ENCODE peak calls at places on chromosomes 3 and 15, in five cellular contexts. F, A, B, L and K are unnamed samples.
A peak's percentile ranks its signal among the peaks of the same experiment; 100 is the strongest.

GRCh38 chr3:165640970-165641369 is 196.3 kb downstream of the BCHE start:
- DNase-seq in F (no peak), A (no peak), B (no peak), L (no peak), K (no peak)

GRCh38 chr15:63890617-63891016 is 56.9 kb upstream of the HERC1 start:
- DNase-seq in F (no peak), A (no peak), B (no peak), L (no peak), K (no peak)

GRCh38 chr15:44694416-44694815 is 16.7 kb downstream of the PATL2 start:
- DNase-seq in F (no peak), A (no peak), B (no peak), L (no peak), K (no peak)

GRCh38 chr15:25930931-25931330 is 67.8 kb upstream of the ATP10A start:
- DNase-seq in F (no peak), A (no peak), B (no peak), L (no peak), K (no peak)

GRCh38 chr3:165383381-165383780 is 187.2 kb upstream of the SLITRK3 start:
- DNase-seq in F (no peak), A (no peak), B (no peak), L (no peak), K (no peak)

GRCh38 chr3:147807773-147808172 is 398.6 kb downstream of the ZIC1 start:
- DNase-seq in F (no peak), A (no peak), B (no peak), L (no peak), K (no peak)

GRCh38 chr3:13073976-13074375 is 747 bp upstream of the IQSEC1 start:
- DNase-seq in F (no peak), A (no peak), B (no peak), L (no peak), K (no peak)

GRCh38 chr15:40716165-40716564 is 21.2 kb downstream of the RAD51 start:
- DNase-seq in F (no peak), A (no peak), B (no peak), L (no peak), K (no peak)

GRCh38 chr3:14152233-14152962 is 26.0 kb downstream of the XPC start:
- DNase-seq in F (no peak), A (no peak), B (no peak), L (no peak), K (no peak)

GRCh38 chr3:195175076-195175475 is 95.9 kb downstream of the XXYLT1 start:
- DNase-seq in F (no peak), A (no peak), B (no peak), L (no peak), K (no peak)

GRCh38 chr15:29319823-29320222 is 50.2 kb upstream of the NSMCE3 start:
- DNase-seq in F (no peak), A (no peak), B (no peak), L (no peak), K (no peak)

GRCh38 chr3:64612082-64612860 is 75.5 kb downstream of the ADAMTS9 start:
- DNase-seq in F (peak; percentile 75), A (peak; percentile 51), B (no peak), L (no peak), K (no peak)

GRCh38 chr15:72782993-72783562 is 480 bp downstream of the ADPGK start:
- DNase-seq in F (no peak), A (no peak), B (no peak), L (no peak), K (no peak)

GRCh38 chr15:100123611-100124010 is 218.2 kb downstream of the ADAMTS17 start:
- DNase-seq in F (peak; percentile 55), A (no peak), B (no peak), L (no peak), K (no peak)

GRCh38 chr3:42970976-42971772 is 7.9 kb upstream of the GASK1A start:
- DNase-seq in F (no peak), A (no peak), B (no peak), L (no peak), K (no peak)

GRCh38 chr3:72223628-72224027 is 438.7 kb upstream of the PROK2 start:
- DNase-seq in F (no peak), A (no peak), B (no peak), L (no peak), K (no peak)

GRCh38 chr15:92880796-92881569 is 19.1 kb upstream of the CHD2 start:
- DNase-seq in F (no peak), A (no peak), B (no peak), L (no peak), K (no peak)

GRCh38 chr3:134334231-134334900 is 39.9 kb downstream of the AMOTL2 start:
- DNase-seq in F (peak; percentile 85), A (peak; percentile 74), B (no peak), L (no peak), K (no peak)

GRCh38 chr15:91953432-91953831 is 99.9 kb downstream of the SLCO3A1 start:
- DNase-seq in F (no peak), A (no peak), B (no peak), L (no peak), K (no peak)

GRCh38 chr3:122572940-122573412 is 4.5 kb upstream of the PARP15 start:
- DNase-seq in F (no peak), A (peak; percentile 3), B (no peak), L (no peak), K (no peak)

GRCh38 chr3:42693530-42693930 is 8.2 kb downstream of the KLHL40 start:
- DNase-seq in F (no peak), A (no peak), B (no peak), L (no peak), K (no peak)

GRCh38 chr3:171245796-171246453 is 214.3 kb downstream of the TNIK start:
- DNase-seq in F (no peak), A (no peak), B (no peak), L (no peak), K (no peak)

GRCh38 chr3:98612587-98612986 is 19.2 kb upstream of the CPOX start:
- DNase-seq in F (no peak), A (no peak), B (no peak), L (no peak), K (no peak)

GRCh38 chr3:158104346-158105020 is 1.7 kb downstream of the SHOX2 start:
- DNase-seq in F (no peak), A (no peak), B (no peak), L (no peak), K (no peak)

GRCh38 chr3:127822836-127823589 is 698 bp upstream of the MGLL start:
- DNase-seq in F (peak; percentile 84), A (no peak), B (peak; percentile 22), L (no peak), K (no peak)

GRCh38 chr15:90618330-90619136 is 88.8 kb downstream of the CRTC3 start:
- DNase-seq in F (no peak), A (no peak), B (no peak), L (no peak), K (no peak)

GRCh38 chr3:181363231-181363630 is 348.5 kb upstream of the SOX2 start:
- DNase-seq in F (no peak), A (no peak), B (no peak), L (no peak), K (no peak)

GRCh38 chr3:186150234-186150830 is 41.4 kb upstream of the ETV5 start:
- DNase-seq in F (peak; percentile 14), A (no peak), B (no peak), L (no peak), K (no peak)

GRCh38 chr15:33729648-33730047 is 238.6 kb upstream of the CHRM5 start:
- DNase-seq in F (no peak), A (no peak), B (no peak), L (peak; percentile 6), K (no peak)

GRCh38 chr3:29186982-29187718 is 93.7 kb upstream of the RBMS3 start:
- DNase-seq in F (no peak), A (peak; percentile 96), B (no peak), L (peak; percentile 51), K (no peak)

GRCh38 chr3:1087066-1087555 is 5.7 kb upstream of the CNTN6 start:
- DNase-seq in F (no peak), A (peak; percentile 95), B (no peak), L (no peak), K (no peak)

GRCh38 chr3:116474356-116475200 is 29.3 kb upstream of the LSAMP start:
- DNase-seq in F (no peak), A (peak; percentile 59), B (no peak), L (no peak), K (no peak)

GRCh38 chr3:164620423-164620822 is 457.9 kb downstream of the SI start:
- DNase-seq in F (no peak), A (no peak), B (no peak), L (no peak), K (no peak)

GRCh38 chr3:57544181-57545125 is at the start of gene DNAH12:
- DNase-seq in F (no peak), A (peak; percentile 47), B (peak; percentile 78), L (no peak), K (no peak)

GRCh38 chr3:192275741-192276355 is 451.5 kb downstream of the FGF12 start:
- DNase-seq in F (no peak), A (peak; percentile 55), B (no peak), L (no peak), K (no peak)

DNA sequence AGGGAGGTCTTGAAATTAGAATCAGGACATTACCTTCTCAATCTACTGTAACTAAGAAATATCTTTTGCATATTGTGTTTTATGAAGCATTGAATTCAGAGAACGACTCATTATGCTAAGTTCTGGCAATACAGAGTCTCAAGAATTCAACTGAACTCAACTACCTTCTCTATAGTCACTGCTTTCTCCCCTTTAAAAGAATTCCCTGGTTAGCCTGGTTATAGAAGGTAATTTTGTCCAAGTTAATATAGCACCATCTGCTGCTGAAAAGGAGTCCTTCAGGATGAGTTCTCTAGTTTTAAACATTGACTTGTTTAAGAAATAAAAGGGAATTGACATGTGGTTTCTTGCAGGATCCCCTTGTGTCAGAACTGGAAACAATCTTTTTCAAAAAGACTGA is 60.2 kb downstream of the IL16 start:
- DNase-seq in F (no peak), A (peak; percentile 31), B (no peak), L (peak; percentile 32), K (no peak)
- TF ChIP-seq CTCF in F (no peak), A (peak; percentile 55), B (peak; percentile 50), L (peak; percentile 60), K (no peak)

GRCh38 chr3:39157359-39157758 is 4.0 kb upstream of the CSRNP1 start:
- DNase-seq in F (no peak), A (no peak), B (no peak), L (no peak), K (no peak)

GRCh38 chr3:39156421-39156820 is 3.0 kb upstream of the CSRNP1 start:
- DNase-seq in F (no peak), A (no peak), B (no peak), L (no peak), K (no peak)

GRCh38 chr3:39154323-39155021 is 1.1 kb upstream of the CSRNP1 start:
- DNase-seq in F (peak; percentile 82), A (no peak), B (no peak), L (peak; percentile 74), K (no peak)

GRCh38 chr3:39150803-39151631 is 2.4 kb downstream of the CSRNP1 start:
- DNase-seq in F (peak; percentile 98), A (peak; percentile 97), B (no peak), L (no peak), K (no peak)

GRCh38 chr3:39153977-39154299 is 547 bp upstream of the CSRNP1 start:
- DNase-seq in F (no peak), A (no peak), B (no peak), L (no peak), K (no peak)
- TF ChIP-seq CTCF in F (no peak), A (no peak), B (no peak), L (no peak), K (no peak)

GRCh38 chr15:38010390-38010789 is 76.0 kb downstream of the TMCO5A start:
- DNase-seq in F (no peak), A (peak; percentile 18), B (no peak), L (no peak), K (no peak)
- TF ChIP-seq CTCF in F (no peak), A (no peak), B (no peak), L (no peak), K (no peak)

GRCh38 chr3:145915787-145916186 is 245.2 kb downstream of the PLOD2 start:
- DNase-seq in F (no peak), A (no peak), B (no peak), L (peak; percentile 2), K (no peak)
- TF ChIP-seq CTCF in F (no peak), A (no peak), B (no peak), L (no peak), K (no peak)